ENCODE peak calls at places on chromosomes 16 and 17, in four cellular contexts. P, E, B and K are unnamed samples.

GRCh38 chr17:74641224-74641948 is 17.8 kb upstream of the CD300E start:
- DNase-seq in P (no peak), E (no peak), B (no peak), K (peak)

GRCh38 chr16:77657016-77657415 is 65.3 kb upstream of the NUDT7 start:
- DNase-seq in P (no peak), E (no peak), B (peak), K (peak)

GRCh38 chr17:76007131-76007849 is 6.6 kb downstream of the CDK3 start:
- DNase-seq in P (no peak), E (no peak), B (no peak), K (no peak)

GRCh38 chr16:12252616-12253015 is 276.1 kb downstream of the SNX29 start:
- DNase-seq in P (no peak), E (no peak), B (no peak), K (no peak)

GRCh38 chr16:31460582-31461002 is 1.3 kb downstream of the ARMC5 start:
- DNase-seq in P (no peak), E (no peak), B (peak), K (peak)

GRCh38 chr16:88077328-88078108 is 126.3 kb downstream of the BANP start:
- DNase-seq in P (no peak), E (no peak), B (no peak), K (no peak)

GRCh38 chr16:84048306-84048705 is 5.7 kb upstream of the SLC38A8 start:
- DNase-seq in P (no peak), E (peak), B (peak), K (no peak)

GRCh38 chr16:57356547-57356946 is 2.0 kb upstream of the CCL22 start:
- DNase-seq in P (no peak), E (no peak), B (no peak), K (no peak)

GRCh38 chr17:35731239-35731931 is at the start of gene RASL10B:
- DNase-seq in P (peak), E (no peak), B (peak), K (no peak)

GRCh38 chr17:41691031-41691777 is 2.5 kb downstream of the EIF1 start:
- DNase-seq in P (peak), E (no peak), B (peak), K (no peak)

GRCh38 chr17:67575325-67575724 is 142.4 kb upstream of the NOL11 start:
- DNase-seq in P (no peak), E (no peak), B (no peak), K (no peak)

GRCh38 chr17:51585514-51586104 is 325.3 kb downstream of the UTP18 start:
- DNase-seq in P (no peak), E (peak), B (peak), K (no peak)

GRCh38 chr16:27270389-27270788 is 1.8 kb upstream of the NSMCE1 start:
- DNase-seq in P (no peak), E (no peak), B (no peak), K (no peak)

GRCh38 chr17:27207073-27207511 is 86.8 kb upstream of the WSB1 start:
- DNase-seq in P (no peak), E (no peak), B (peak), K (peak)

GRCh38 chr16:73713817-73714495 is 582.7 kb upstream of the PSMD7 start:
- DNase-seq in P (no peak), E (no peak), B (peak), K (no peak)

GRCh38 chr16:14566599-14566998 is 63.5 kb downstream of the PARN start:
- DNase-seq in P (no peak), E (no peak), B (no peak), K (no peak)

GRCh38 chr16:26019885-26020284 is 328.1 kb downstream of the HS3ST4 start:
- DNase-seq in P (no peak), E (no peak), B (no peak), K (no peak)

GRCh38 chr16:67528222-67528869 is at the start of gene RIPOR1:
- DNase-seq in P (no peak), E (peak), B (peak), K (no peak)

GRCh38 chr16:7185689-7186088 is 147.0 kb upstream of the RBFOX1 start:
- DNase-seq in P (no peak), E (no peak), B (peak), K (no peak)

GRCh38 chr16:30651124-30652004 is 604 bp downstream of the PRR14 start:
- DNase-seq in P (peak), E (peak), B (peak), K (peak)

GRCh38 chr17:34562387-34562786 is 17.0 kb upstream of the TMEM132E start:
- DNase-seq in P (no peak), E (no peak), B (peak), K (no peak)

GRCh38 chr16:83513006-83513755 is 294.6 kb upstream of the HSBP1 start:
- DNase-seq in P (no peak), E (no peak), B (peak), K (no peak)

GRCh38 chr16:73262931-73263330 is 215.0 kb upstream of the ZFHX3 start:
- DNase-seq in P (no peak), E (no peak), B (no peak), K (no peak)

GRCh38 chr17:82055965-82056728 is 4.4 kb downstream of the GPS1 start:
- DNase-seq in P (no peak), E (no peak), B (no peak), K (no peak)

GRCh38 chr16:80265624-80266306 is 275.0 kb upstream of the DYNLRB2 start:
- DNase-seq in P (no peak), E (no peak), B (no peak), K (no peak)

GRCh38 chr17:49000943-49001342 is 3.8 kb downstream of the IGF2BP1 start:
- DNase-seq in P (no peak), E (no peak), B (peak), K (peak)

GRCh38 chr16:69499541-69500255 is 66.1 kb upstream of the NFAT5 start:
- DNase-seq in P (no peak), E (no peak), B (no peak), K (no peak)

GRCh38 chr16:57470683-57471082 is 8.2 kb downstream of the POLR2C start:
- DNase-seq in P (no peak), E (no peak), B (no peak), K (no peak)

GRCh38 chr17:20944014-20944905 is 98.6 kb downstream of the USP22 start:
- DNase-seq in P (peak), E (peak), B (peak), K (no peak)

GRCh38 chr17:78879679-78880186 is 23.3 kb downstream of the CEP295NL start:
- DNase-seq in P (no peak), E (no peak), B (peak), K (no peak)

GRCh38 chr17:78019367-78019975 is 61.0 kb downstream of the TNRC6C start:
- DNase-seq in P (no peak), E (no peak), B (peak), K (peak)

GRCh38 chr17:57984226-57984890 is 3.7 kb downstream of the VEZF1 start:
- DNase-seq in P (no peak), E (no peak), B (no peak), K (no peak)

GRCh38 chr17:75277664-75278071 is 6.6 kb upstream of the MIF4GD start:
- DNase-seq in P (no peak), E (no peak), B (peak), K (no peak)

GRCh38 chr17:37373530-37374159 is 2.1 kb upstream of the C17orf78 start:
- DNase-seq in P (peak), E (peak), B (peak), K (peak)

GRCh38 chr16:81445143-81445922 is 725 bp downstream of the CMIP start:
- DNase-seq in P (peak), E (peak), B (peak), K (no peak)

GRCh38 chr17:63450551-63450950 is 4.4 kb upstream of the CYB561 start:
- DNase-seq in P (no peak), E (peak), B (peak), K (no peak)

GRCh38 chr17:38464251-38464722 is 36.0 kb downstream of the ARHGAP23 start:
- DNase-seq in P (no peak), E (no peak), B (no peak), K (no peak)